ENCODE peak calls at places on chromosomes 16 and 17, in ten cellular contexts. One of them, this sample, is unnamed.

GRCh38 chr17:52201764-52202571 is 43.5 kb upstream of the CA10 start:
- DNase-seq in foreskin keratinocyte: no peak
- DNase-seq in NB4: peak
- DNase-seq in HFFc6: no peak
- DNase-seq in PC-3: no peak
- DNase-seq in RWPE2: no peak
- DNase-seq in WTC11: no peak
- DNase-seq in adrenal gland: peak
- DNase-seq in GM20000: no peak
- DNase-seq in lower lobe of right lung: no peak
- DNase-seq in this sample: no peak

GRCh38 chr16:3401719-3402397 is 843 bp downstream of the ZNF174 start:
- DNase-seq in foreskin keratinocyte: no peak
- DNase-seq in NB4: peak
- DNase-seq in HFFc6: peak
- DNase-seq in GM20000: no peak
- DNase-seq in PC-3: peak
- DNase-seq in RWPE2: no peak
- DNase-seq in adrenal gland: no peak
- DNase-seq in WTC11: peak
- DNase-seq in lower lobe of right lung: no peak
- DNase-seq in this sample: no peak

GRCh38 chr16:47037396-47037745 is 63.9 kb upstream of the DNAJA2 start:
- DNase-seq in GM20000: peak
- DNase-seq in PC-3: no peak
- DNase-seq in HFFc6: no peak
- DNase-seq in RWPE2: no peak
- DNase-seq in foreskin keratinocyte: no peak
- DNase-seq in NB4: peak
- DNase-seq in adrenal gland: peak
- DNase-seq in lower lobe of right lung: no peak
- DNase-seq in WTC11: peak
- DNase-seq in this sample: no peak

GRCh38 chr17:56432443-56432842 is 161.1 kb upstream of the NOG start:
- DNase-seq in lower lobe of right lung: no peak
- DNase-seq in adrenal gland: no peak
- DNase-seq in PC-3: no peak
- DNase-seq in foreskin keratinocyte: no peak
- DNase-seq in NB4: no peak
- DNase-seq in WTC11: no peak
- DNase-seq in GM20000: no peak
- DNase-seq in HFFc6: no peak
- DNase-seq in RWPE2: no peak
- DNase-seq in this sample: no peak

GRCh38 chr16:66295761-66296546 is 70.5 kb upstream of the CDH5 start:
- DNase-seq in WTC11: no peak
- DNase-seq in RWPE2: no peak
- DNase-seq in PC-3: no peak
- DNase-seq in lower lobe of right lung: no peak
- DNase-seq in HFFc6: no peak
- DNase-seq in adrenal gland: peak
- DNase-seq in GM20000: no peak
- DNase-seq in NB4: no peak
- DNase-seq in foreskin keratinocyte: no peak
- DNase-seq in this sample: no peak

GRCh38 chr17:27446569-27447301 is 9.5 kb upstream of the KSR1 start:
- DNase-seq in adrenal gland: no peak
- DNase-seq in WTC11: no peak
- DNase-seq in HFFc6: peak
- DNase-seq in lower lobe of right lung: no peak
- DNase-seq in GM20000: no peak
- DNase-seq in PC-3: peak
- DNase-seq in RWPE2: no peak
- DNase-seq in foreskin keratinocyte: peak
- DNase-seq in NB4: no peak
- DNase-seq in this sample: no peak

GRCh38 chr16:47492428-47493357 is 31.6 kb downstream of the PHKB start:
- DNase-seq in adrenal gland: peak
- DNase-seq in foreskin keratinocyte: no peak
- DNase-seq in WTC11: no peak
- DNase-seq in NB4: peak
- DNase-seq in HFFc6: no peak
- DNase-seq in lower lobe of right lung: peak
- DNase-seq in GM20000: peak
- DNase-seq in RWPE2: no peak
- DNase-seq in PC-3: no peak
- DNase-seq in this sample: peak

GRCh38 chr17:2173005-2173404 is 118.1 kb downstream of the HIC1 start:
- DNase-seq in WTC11: no peak
- DNase-seq in lower lobe of right lung: no peak
- DNase-seq in HFFc6: peak
- DNase-seq in PC-3: no peak
- DNase-seq in NB4: no peak
- DNase-seq in foreskin keratinocyte: no peak
- DNase-seq in RWPE2: no peak
- DNase-seq in adrenal gland: peak
- DNase-seq in GM20000: no peak
- DNase-seq in this sample: no peak

DNA sequence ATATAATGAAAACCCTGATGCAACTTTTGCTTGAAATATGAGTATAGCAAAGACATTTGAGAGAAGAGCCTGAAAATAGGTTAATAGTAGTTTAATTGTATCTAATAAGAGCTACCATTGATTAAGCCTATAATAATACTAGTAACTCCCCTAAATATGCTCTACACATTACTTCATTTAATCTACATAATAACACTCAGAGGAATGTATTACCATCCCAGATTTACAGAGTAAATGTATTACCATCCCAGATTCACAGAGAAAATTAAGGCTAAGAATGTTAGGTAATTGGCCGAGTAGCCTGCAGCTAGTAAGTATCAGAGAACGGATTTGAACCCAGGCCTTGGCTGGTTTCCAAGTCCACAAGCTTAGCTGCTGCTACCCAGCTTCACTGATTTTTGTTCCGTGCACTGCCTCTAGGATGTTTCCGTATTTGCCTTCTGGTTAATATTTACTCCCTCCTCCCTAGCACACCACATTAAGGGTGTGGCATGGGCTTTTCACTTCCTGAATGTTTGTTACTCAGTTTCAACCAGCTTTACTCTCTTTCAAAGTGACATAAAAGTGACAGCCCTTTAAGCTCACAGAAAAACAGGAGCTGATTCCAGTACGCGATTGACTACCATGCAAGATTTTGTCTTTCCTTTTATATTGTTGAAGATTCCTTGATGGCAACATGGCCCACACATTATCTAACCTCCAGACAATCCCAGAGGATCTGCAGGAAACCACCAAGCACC is 26.6 kb upstream of the TOX3 start:
- DNase-seq in PC-3: no peak
- DNase-seq in lower lobe of right lung: no peak
- DNase-seq in GM20000: no peak
- DNase-seq in adrenal gland: no peak
- DNase-seq in NB4: no peak
- DNase-seq in RWPE2: no peak
- DNase-seq in HFFc6: no peak
- DNase-seq in foreskin keratinocyte: no peak
- DNase-seq in WTC11: no peak
- DNase-seq in this sample: no peak
- TF ChIP-seq CTCF in PC-3: no peak
- TF ChIP-seq CTCF in lower lobe of right lung: no peak
- TF ChIP-seq CTCF in GM20000: no peak
- TF ChIP-seq CTCF in adrenal gland: no peak
- TF ChIP-seq CTCF in NB4: no peak
- TF ChIP-seq CTCF in RWPE2: no peak
- TF ChIP-seq CTCF in HFFc6: no peak
- TF ChIP-seq CTCF in foreskin keratinocyte: no peak
- TF ChIP-seq CTCF in WTC11: no peak
- TF ChIP-seq CTCF in this sample: no peak

GRCh38 chr17:72466606-72467005 is 345.8 kb downstream of the SOX9 start:
- DNase-seq in PC-3: peak
- DNase-seq in adrenal gland: no peak
- DNase-seq in GM20000: no peak
- DNase-seq in WTC11: no peak
- DNase-seq in lower lobe of right lung: no peak
- DNase-seq in NB4: no peak
- DNase-seq in foreskin keratinocyte: no peak
- DNase-seq in RWPE2: no peak
- DNase-seq in HFFc6: no peak
- DNase-seq in this sample: no peak

GRCh38 chr17:72465191-72466024 is 344.6 kb downstream of the SOX9 start:
- DNase-seq in NB4: peak
- DNase-seq in GM20000: peak
- DNase-seq in foreskin keratinocyte: peak
- DNase-seq in HFFc6: peak
- DNase-seq in lower lobe of right lung: no peak
- DNase-seq in WTC11: no peak
- DNase-seq in RWPE2: peak
- DNase-seq in PC-3: peak
- DNase-seq in adrenal gland: no peak
- DNase-seq in this sample: no peak

GRCh38 chr17:72466199-72466598 is 345.4 kb downstream of the SOX9 start:
- DNase-seq in PC-3: peak
- DNase-seq in foreskin keratinocyte: peak
- DNase-seq in GM20000: peak
- DNase-seq in NB4: no peak
- DNase-seq in WTC11: no peak
- DNase-seq in lower lobe of right lung: no peak
- DNase-seq in RWPE2: peak
- DNase-seq in adrenal gland: no peak
- DNase-seq in HFFc6: peak
- DNase-seq in this sample: no peak

GRCh38 chr17:72470338-72471133 is 349.7 kb downstream of the SOX9 start:
- DNase-seq in GM20000: no peak
- DNase-seq in NB4: no peak
- DNase-seq in PC-3: no peak
- DNase-seq in WTC11: no peak
- DNase-seq in foreskin keratinocyte: peak
- DNase-seq in lower lobe of right lung: no peak
- DNase-seq in adrenal gland: no peak
- DNase-seq in HFFc6: no peak
- DNase-seq in RWPE2: no peak
- DNase-seq in this sample: no peak

DNA sequence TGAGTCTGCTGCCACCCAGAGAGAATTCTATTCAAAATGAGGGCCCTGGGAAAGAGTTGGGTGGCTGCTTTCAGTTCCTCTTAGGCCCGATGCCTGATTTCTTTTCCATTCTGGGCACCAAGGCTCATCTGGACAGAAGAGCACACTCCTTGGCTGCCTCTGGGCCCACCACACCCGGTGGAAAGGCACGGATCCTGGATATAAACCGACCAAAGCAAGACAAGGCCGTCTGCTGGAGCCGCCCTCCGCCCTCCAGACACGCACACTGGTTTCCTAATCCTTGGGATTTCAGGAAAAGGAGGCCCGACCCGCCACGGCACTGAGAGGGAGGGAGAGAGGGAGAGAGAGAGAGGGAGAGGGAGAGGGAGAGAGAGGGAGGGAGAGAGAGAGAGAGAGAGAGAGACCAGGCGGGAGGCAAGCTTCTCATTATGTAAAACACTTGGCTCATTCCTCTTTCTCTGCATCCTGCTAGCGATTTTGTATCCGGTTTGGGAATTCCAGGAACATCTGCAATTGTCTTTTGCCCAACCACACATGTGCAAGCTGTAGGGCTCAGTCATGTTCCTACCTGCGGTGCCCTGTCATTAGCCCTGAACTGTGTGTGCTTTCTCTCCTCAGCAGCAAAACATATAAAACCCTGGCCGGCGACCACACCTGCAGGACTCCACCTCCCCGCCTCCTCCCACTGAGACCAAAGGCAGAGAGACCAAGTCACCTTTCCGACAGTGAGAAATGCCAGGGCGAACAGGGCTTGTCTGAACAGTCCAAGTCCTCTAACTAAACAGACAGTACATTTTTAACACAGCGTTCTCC is 347.2 kb downstream of the SOX9 start:
- DNase-seq in RWPE2: peak
- DNase-seq in lower lobe of right lung: no peak
- DNase-seq in NB4: no peak
- DNase-seq in WTC11: no peak
- DNase-seq in foreskin keratinocyte: peak
- DNase-seq in adrenal gland: no peak
- DNase-seq in PC-3: no peak
- DNase-seq in GM20000: no peak
- DNase-seq in HFFc6: no peak
- DNase-seq in this sample: no peak
- TF ChIP-seq CTCF in RWPE2: no peak
- TF ChIP-seq CTCF in lower lobe of right lung: no peak
- TF ChIP-seq CTCF in NB4: no peak
- TF ChIP-seq CTCF in WTC11: no peak
- TF ChIP-seq CTCF in foreskin keratinocyte: no peak
- TF ChIP-seq CTCF in adrenal gland: no peak
- TF ChIP-seq CTCF in PC-3: no peak
- TF ChIP-seq CTCF in GM20000: no peak
- TF ChIP-seq CTCF in HFFc6: no peak
- TF ChIP-seq CTCF in this sample: no peak

DNA sequence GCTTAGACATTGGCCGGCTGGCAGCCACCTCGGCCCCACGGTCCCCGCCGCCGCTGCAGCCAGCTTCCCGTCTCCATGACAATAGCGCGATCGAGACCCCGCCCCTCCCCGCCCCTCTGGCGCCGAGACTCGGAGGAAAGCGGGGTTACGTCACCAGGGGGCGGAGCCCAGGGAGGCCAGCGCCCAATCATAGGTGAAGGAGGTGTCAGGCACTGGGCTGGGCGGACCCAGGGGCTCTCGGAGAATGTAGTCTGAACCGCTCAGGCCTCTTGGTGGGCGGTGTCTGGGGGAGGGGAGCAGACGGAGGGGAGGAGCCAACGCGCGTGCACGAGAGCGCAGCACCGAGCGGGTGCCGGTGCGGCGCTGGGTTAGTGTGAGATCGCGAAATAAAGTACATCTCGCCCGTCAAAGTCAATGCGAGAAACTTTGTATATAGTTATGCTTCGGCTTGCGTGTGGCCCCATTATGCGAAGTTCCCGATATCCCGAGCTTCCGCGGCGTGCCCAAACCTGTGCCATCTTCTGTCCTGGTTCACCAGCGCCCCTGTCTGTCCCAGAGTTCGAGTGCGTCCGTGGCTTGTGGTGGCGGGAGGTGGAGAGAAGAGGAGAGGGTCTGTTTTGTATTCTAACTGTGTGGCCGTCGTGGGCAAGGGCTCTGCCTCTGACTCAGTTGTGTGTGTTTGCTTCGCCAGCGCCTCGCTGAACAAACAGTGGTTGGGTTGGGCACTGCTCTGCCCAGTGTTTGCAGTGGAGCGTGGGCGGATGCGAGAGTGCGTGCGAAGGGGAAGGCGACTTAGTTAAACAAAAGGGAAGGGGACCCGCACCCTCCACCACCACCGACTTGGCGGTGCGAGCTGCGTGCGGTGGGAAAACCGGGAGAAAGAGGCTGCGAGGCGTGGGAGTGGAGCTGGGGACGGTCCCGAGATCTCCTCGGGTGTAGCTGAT is 1.3 kb upstream of the IRX5 start:
- DNase-seq in PC-3: peak
- DNase-seq in RWPE2: peak
- DNase-seq in adrenal gland: peak
- DNase-seq in lower lobe of right lung: peak
- DNase-seq in GM20000: peak
- DNase-seq in WTC11: peak
- DNase-seq in HFFc6: peak
- DNase-seq in NB4: peak
- DNase-seq in foreskin keratinocyte: peak
- DNase-seq in this sample: peak
- TF ChIP-seq CTCF in PC-3: no peak
- TF ChIP-seq CTCF in RWPE2: peak
- TF ChIP-seq CTCF in adrenal gland: peak
- TF ChIP-seq CTCF in lower lobe of right lung: no peak
- TF ChIP-seq CTCF in GM20000: no peak
- TF ChIP-seq CTCF in WTC11: no peak
- TF ChIP-seq CTCF in HFFc6: peak
- TF ChIP-seq CTCF in NB4: no peak
- TF ChIP-seq CTCF in foreskin keratinocyte: peak
- TF ChIP-seq CTCF in this sample: peak

GRCh38 chr16:55499281-55499680 is 9.6 kb upstream of the LPCAT2 start:
- DNase-seq in RWPE2: no peak
- DNase-seq in adrenal gland: no peak
- DNase-seq in HFFc6: no peak
- DNase-seq in WTC11: no peak
- DNase-seq in PC-3: no peak
- DNase-seq in GM20000: no peak
- DNase-seq in foreskin keratinocyte: no peak
- DNase-seq in NB4: no peak
- DNase-seq in lower lobe of right lung: no peak
- DNase-seq in this sample: no peak

GRCh38 chr16:55503726-55504553 is 4.9 kb upstream of the LPCAT2 start:
- DNase-seq in HFFc6: no peak
- DNase-seq in adrenal gland: no peak
- DNase-seq in RWPE2: no peak
- DNase-seq in PC-3: no peak
- DNase-seq in NB4: no peak
- DNase-seq in foreskin keratinocyte: no peak
- DNase-seq in GM20000: peak
- DNase-seq in lower lobe of right lung: no peak
- DNase-seq in WTC11: no peak
- DNase-seq in this sample: no peak

GRCh38 chr16:55502801-55503366 is 6.0 kb upstream of the LPCAT2 start:
- DNase-seq in PC-3: peak
- DNase-seq in HFFc6: no peak
- DNase-seq in foreskin keratinocyte: no peak
- DNase-seq in WTC11: no peak
- DNase-seq in NB4: no peak
- DNase-seq in adrenal gland: peak
- DNase-seq in lower lobe of right lung: peak
- DNase-seq in GM20000: no peak
- DNase-seq in RWPE2: no peak
- DNase-seq in this sample: peak

GRCh38 chr16:55499951-55500350 is 8.9 kb upstream of the LPCAT2 start:
- DNase-seq in HFFc6: peak
- DNase-seq in NB4: peak
- DNase-seq in adrenal gland: no peak
- DNase-seq in lower lobe of right lung: no peak
- DNase-seq in WTC11: no peak
- DNase-seq in RWPE2: peak
- DNase-seq in PC-3: peak
- DNase-seq in foreskin keratinocyte: peak
- DNase-seq in GM20000: no peak
- DNase-seq in this sample: no peak

DNA sequence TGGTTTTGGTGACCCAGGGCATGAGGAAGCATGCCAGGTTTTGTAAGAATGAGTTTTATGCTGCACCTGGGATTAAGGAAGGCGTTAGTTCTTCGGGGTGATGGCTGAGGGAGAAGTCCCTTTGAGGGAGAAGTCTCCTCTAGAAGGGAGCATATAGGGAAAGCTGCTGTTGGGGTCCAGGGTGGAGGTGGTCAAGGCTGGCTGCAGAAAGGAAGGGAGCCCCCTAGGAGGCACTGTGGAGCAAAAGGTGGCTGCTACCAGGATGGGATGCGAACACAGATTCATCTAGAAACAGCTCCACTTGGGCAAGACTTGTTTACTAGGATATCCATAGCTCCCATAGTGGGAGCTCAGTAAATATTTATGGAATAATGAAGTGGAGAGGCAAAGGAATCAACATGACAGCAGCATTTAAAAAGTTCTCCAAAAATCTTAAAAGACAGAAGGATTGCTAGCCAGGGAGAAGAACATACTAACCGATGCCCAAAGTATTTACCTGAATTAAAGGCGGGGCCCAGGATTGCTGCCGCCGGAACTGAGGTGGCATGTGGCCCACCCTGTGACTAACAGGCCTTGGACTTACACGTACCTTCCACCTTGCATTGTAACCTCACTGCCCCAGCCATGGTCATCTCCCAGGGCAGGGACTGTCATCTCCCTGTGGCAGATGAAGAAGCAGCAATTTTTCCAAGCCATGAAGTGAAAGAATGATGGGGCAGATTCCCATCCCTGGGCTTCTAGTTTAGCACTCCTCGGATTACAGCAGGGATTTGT is 7.1 kb upstream of the LPCAT2 start:
- DNase-seq in lower lobe of right lung: no peak
- DNase-seq in GM20000: no peak
- DNase-seq in NB4: peak
- DNase-seq in adrenal gland: no peak
- DNase-seq in HFFc6: no peak
- DNase-seq in WTC11: peak
- DNase-seq in PC-3: peak
- DNase-seq in foreskin keratinocyte: no peak
- DNase-seq in RWPE2: no peak
- DNase-seq in this sample: no peak
- TF ChIP-seq CTCF in lower lobe of right lung: peak
- TF ChIP-seq CTCF in GM20000: no peak
- TF ChIP-seq CTCF in NB4: peak
- TF ChIP-seq CTCF in adrenal gland: no peak
- TF ChIP-seq CTCF in HFFc6: peak
- TF ChIP-seq CTCF in WTC11: no peak
- TF ChIP-seq CTCF in PC-3: peak
- TF ChIP-seq CTCF in foreskin keratinocyte: peak
- TF ChIP-seq CTCF in RWPE2: peak
- TF ChIP-seq CTCF in this sample: no peak

This sample was measured in LNCaP clone FGC.